ENCODE peak calls at places on chromosomes 2 and 18, in four cellular contexts. W is caudate nucleus; S is NCI-H1092; X is stimulated activated CD4-positive, alpha-beta T cell treated with anti-CD3 and anti-CD28 coated beads, TNF-alpha, amount 100 ng/mL, for 1 hour. V is an unnamed sample.

GRCh38 chr2:94759211-94759610 is 112.0 kb upstream of the TEKT4 start:
- DNase-seq in W (no peak), S (no peak), X (no peak), V (no peak)

GRCh38 chr2:117323341-117323740 is 491.1 kb upstream of the DDX18 start:
- DNase-seq in W (no peak), S (no peak), X (no peak), V (no peak)

GRCh38 chr18:9671214-9671613 is 36.9 kb upstream of the RAB31 start:
- DNase-seq in W (no peak), S (no peak), X (no peak), V (no peak)

GRCh38 chr18:70293166-70293565 is 4.3 kb downstream of the SOCS6 start:
- DNase-seq in W (no peak), S (no peak), X (no peak), V (no peak)

GRCh38 chr2:109085912-109086742 is 42.9 kb upstream of the SH3RF3 start:
- DNase-seq in W (no peak), S (no peak), X (no peak), V (no peak)

GRCh38 chr2:1491751-1492150 is 78.5 kb downstream of the TPO start:
- DNase-seq in W (no peak), S (no peak), X (no peak), V (no peak)

GRCh38 chr2:54454922-54455583 is 1.1 kb upstream of the SPTBN1 start:
- DNase-seq in W (no peak), S (no peak), X (no peak), V (no peak)

GRCh38 chr18:59917422-59917821 is 17.6 kb downstream of the PMAIP1 start:
- DNase-seq in W (no peak), S (no peak), X (no peak), V (no peak)

GRCh38 chr2:29370581-29371125 is 255.4 kb downstream of the CLIP4 start:
- DNase-seq in W (no peak), S (no peak), X (no peak), V (no peak)

GRCh38 chr2:229843613-229844012 is 78.2 kb downstream of the TRIP12 start:
- DNase-seq in W (no peak), S (no peak), X (no peak), V (no peak)

GRCh38 chr2:144712277-144712944 is 192.5 kb upstream of the ZEB2 start:
- DNase-seq in W (no peak), S (no peak), X (no peak), V (no peak)

GRCh38 chr2:101205521-101205998 is 47.1 kb upstream of the CNOT11 start:
- DNase-seq in W (no peak), S (peak; percentile 39), X (no peak), V (peak; percentile 57)

GRCh38 chr2:75562513-75562864 is 1.8 kb upstream of the EVA1A start:
- DNase-seq in W (no peak), S (no peak), X (no peak), V (no peak)

GRCh38 chr2:181430406-181431199 is 26.6 kb upstream of the ITGA4 start:
- DNase-seq in W (no peak), S (no peak), X (no peak), V (no peak)

GRCh38 chr2:100237046-100237615 is 85.2 kb downstream of the LONRF2 start:
- DNase-seq in W (no peak), S (no peak), X (no peak), V (no peak)

GRCh38 chr2:72995420-72996151 is 75.9 kb downstream of the SFXN5 start:
- DNase-seq in W (no peak), S (no peak), X (no peak), V (no peak)

GRCh38 chr2:186592137-186592875 is 2.5 kb downstream of the ITGAV start:
- DNase-seq in W (no peak), S (no peak), X (no peak), V (no peak)

GRCh38 chr2:567865-568638 is 109.2 kb downstream of the TMEM18 start:
- DNase-seq in W (no peak), S (no peak), X (no peak), V (no peak)

GRCh38 chr2:171008550-171009205 is 79.6 kb downstream of the GORASP2 start:
- DNase-seq in W (no peak), S (no peak), X (no peak), V (no peak)

GRCh38 chr2:148876589-148877402 is 1.8 kb downstream of the KIF5C start:
- DNase-seq in W (peak; percentile 51), S (peak; percentile 85), X (peak; percentile 5), V (peak; percentile 59)

GRCh38 chr2:204834716-204835115 is 289.4 kb downstream of the PARD3B start:
- DNase-seq in W (no peak), S (no peak), X (no peak), V (no peak)

GRCh38 chr2:41853427-41854191 is 194.2 kb upstream of the PKDCC start:
- DNase-seq in W (no peak), S (peak; percentile 5), X (no peak), V (no peak)

GRCh38 chr2:77642339-77642738 is 120.2 kb upstream of the LRRTM4 start:
- DNase-seq in W (no peak), S (no peak), X (no peak), V (no peak)

GRCh38 chr2:96550787-96551604 is 14.4 kb downstream of the ARID5A start:
- DNase-seq in W (no peak), S (no peak), X (no peak), V (no peak)

GRCh38 chr2:119407430-119408220 is 24.0 kb upstream of the TMEM37 start:
- DNase-seq in W (no peak), S (peak; percentile 7), X (no peak), V (peak; percentile 73)

GRCh38 chr18:53944721-53945120 is 279.7 kb downstream of the MBD2 start:
- DNase-seq in W (no peak), S (no peak), X (no peak), V (no peak)